ENCODE peak calls at places on chromosomes 12 and 14, in four cellular contexts. P is astrocyte of the spinal cord, B is GM23338, L is fibroblast of mammary gland. E is an unnamed sample.

GRCh38 chr14:71130491-71131179 is 223.4 kb downstream of the PCNX1 start:
- DNase-seq in P (peak), B (peak), L (peak), E (peak)

GRCh38 chr14:51382506-51382905 is 142.5 kb downstream of the TMX1 start:
- DNase-seq in P (no peak), B (no peak), L (no peak), E (no peak)

GRCh38 chr14:29085546-29085945 is 319.0 kb downstream of the FOXG1 start:
- DNase-seq in P (no peak), B (peak), L (peak), E (peak)

GRCh38 chr12:131087991-131088700 is 134.4 kb downstream of the ADGRD1 start:
- DNase-seq in P (no peak), B (no peak), L (no peak), E (no peak)

GRCh38 chr12:61554268-61555008 is 705.8 kb upstream of the USP15 start:
- DNase-seq in P (no peak), B (no peak), L (no peak), E (no peak)

GRCh38 chr12:116922194-116922897 is 11.6 kb downstream of the FBXW8 start:
- DNase-seq in P (peak), B (no peak), L (peak), E (peak)

GRCh38 chr14:105508069-105508468 is 17.0 kb downstream of the TEDC1 start:
- DNase-seq in P (no peak), B (no peak), L (no peak), E (no peak)

GRCh38 chr14:104171948-104172347 is 33.6 kb downstream of the KIF26A start:
- DNase-seq in P (no peak), B (no peak), L (no peak), E (no peak)

GRCh38 chr12:1837541-1838206 is 17.3 kb downstream of the LRTM2 start:
- DNase-seq in P (peak), B (no peak), L (no peak), E (peak)

GRCh38 chr12:3252416-3252815 is 175.2 kb downstream of the TSPAN9 start:
- DNase-seq in P (peak), B (no peak), L (peak), E (peak)

GRCh38 chr12:58583541-58583940 is 336.8 kb downstream of the LRIG3 start:
- DNase-seq in P (no peak), B (no peak), L (peak), E (peak)

GRCh38 chr12:24088751-24089150 is 139.3 kb upstream of the SOX5 start:
- DNase-seq in P (no peak), B (no peak), L (peak), E (peak)

GRCh38 chr14:69298131-69299071 is 38.4 kb downstream of the GALNT16 start:
- DNase-seq in P (no peak), B (no peak), L (no peak), E (no peak)

GRCh38 chr12:117457189-117457588 is 95.8 kb upstream of the NOS1 start:
- DNase-seq in P (no peak), B (no peak), L (no peak), E (no peak)

GRCh38 chr14:79373451-79373850 is 837.9 kb downstream of the DIO2 start:
- DNase-seq in P (no peak), B (no peak), L (no peak), E (no peak)

GRCh38 chr12:129080413-129080812 is 227.1 kb downstream of the GLT1D1 start:
- DNase-seq in P (no peak), B (no peak), L (no peak), E (no peak)

GRCh38 chr14:76697246-76697645 is 64.0 kb upstream of the VASH1 start:
- DNase-seq in P (no peak), B (no peak), L (no peak), E (no peak)

GRCh38 chr14:23054000-23054811 is 3.1 kb downstream of the CDH24 start:
- DNase-seq in P (no peak), B (peak), L (no peak), E (peak)

GRCh38 chr14:56351861-56352260 is 227.7 kb upstream of the TMEM260 start:
- DNase-seq in P (peak), B (peak), L (peak), E (peak)

GRCh38 chr12:105882404-105882803 is 256.4 kb downstream of the NUAK1 start:
- DNase-seq in P (peak), B (peak), L (peak), E (peak)

GRCh38 chr12:3551386-3551785 is 60.4 kb downstream of the PRMT8 start:
- DNase-seq in P (no peak), B (no peak), L (no peak), E (peak)

GRCh38 chr12:21456291-21456780 is 18.9 kb downstream of the PYROXD1 start:
- DNase-seq in P (no peak), B (no peak), L (no peak), E (peak)

GRCh38 chr14:91412939-91413338 is 4.7 kb downstream of the CCDC88C start:
- DNase-seq in P (no peak), B (no peak), L (no peak), E (no peak)

GRCh38 chr14:60974070-60974469 is 6.8 kb downstream of the TRMT5 start:
- DNase-seq in P (no peak), B (no peak), L (no peak), E (no peak)

GRCh38 chr12:122880668-122881067 is 15.3 kb downstream of the VPS37B start:
- DNase-seq in P (peak), B (peak), L (peak), E (peak)

GRCh38 chr12:15728118-15728598 is 61.0 kb downstream of the EPS8 start:
- DNase-seq in P (peak), B (no peak), L (peak), E (peak)

GRCh38 chr12:108832730-108833354 is 24.5 kb downstream of the SSH1 start:
- DNase-seq in P (peak), B (no peak), L (peak), E (peak)
- TF ChIP-seq CTCF in P (no peak), B (no peak), L (no peak), E (no peak)

DNA sequence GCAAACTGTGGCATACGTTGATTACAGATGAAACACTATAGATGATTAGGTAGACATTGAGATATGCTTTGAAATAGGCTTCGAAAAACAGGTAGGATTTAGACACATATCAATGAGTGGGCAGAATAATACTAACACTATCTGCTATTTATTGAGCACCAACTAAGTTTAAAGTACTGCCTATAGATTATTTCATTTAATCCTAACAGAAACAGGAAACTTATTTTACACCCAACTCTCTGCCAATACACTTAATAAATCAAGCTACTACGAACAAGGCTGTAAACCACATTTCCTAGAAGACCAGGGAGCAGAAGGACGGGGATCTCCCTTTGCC is 363 bp upstream of the VRK1 start:
- DNase-seq in P (no peak), B (no peak), L (no peak), E (no peak)
- H3K4me3 ChIP-seq in P (no peak), B (no peak), L (peak), E (no peak)

GRCh38 chr12:82912406-82912805 is 225.7 kb downstream of the TMTC2 start:
- DNase-seq in P (peak), B (no peak), L (peak), E (peak)

GRCh38 chr12:82910246-82910893 is 223.7 kb downstream of the TMTC2 start:
- DNase-seq in P (no peak), B (peak), L (no peak), E (no peak)
- TF ChIP-seq CTCF in P (no peak), B (peak), L (no peak), E (no peak)

DNA sequence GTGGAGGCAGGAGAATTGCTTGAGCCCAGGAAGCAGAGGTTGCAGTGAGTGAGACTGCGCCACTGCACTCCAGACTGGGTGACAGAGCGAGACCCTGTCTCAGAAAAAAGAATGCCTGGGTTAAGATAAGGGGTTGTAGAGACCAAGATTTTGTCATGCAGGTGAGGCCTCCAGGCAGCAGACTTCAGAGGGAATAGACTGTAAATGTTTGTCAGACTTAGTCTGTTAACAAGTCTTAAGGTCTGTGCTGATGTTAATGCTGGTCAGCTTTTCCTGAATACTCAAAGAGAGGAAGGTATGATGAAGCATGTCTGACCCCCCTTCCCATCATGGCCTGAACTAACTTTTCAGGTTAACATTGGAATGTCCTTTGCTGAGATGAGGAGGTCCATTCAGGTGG is 83.0 kb upstream of the FUT8 start:
- DNase-seq in P (no peak), B (no peak), L (no peak), E (no peak)
- H3K4me3 ChIP-seq in P (no peak), B (no peak), L (no peak), E (no peak)

GRCh38 chr14:50035214-50035613 is 81.2 kb downstream of the VCPKMT start:
- DNase-seq in P (no peak), B (no peak), L (no peak), E (no peak)
- TF ChIP-seq CTCF in P (no peak), B (no peak), L (no peak), E (no peak)

DNA sequence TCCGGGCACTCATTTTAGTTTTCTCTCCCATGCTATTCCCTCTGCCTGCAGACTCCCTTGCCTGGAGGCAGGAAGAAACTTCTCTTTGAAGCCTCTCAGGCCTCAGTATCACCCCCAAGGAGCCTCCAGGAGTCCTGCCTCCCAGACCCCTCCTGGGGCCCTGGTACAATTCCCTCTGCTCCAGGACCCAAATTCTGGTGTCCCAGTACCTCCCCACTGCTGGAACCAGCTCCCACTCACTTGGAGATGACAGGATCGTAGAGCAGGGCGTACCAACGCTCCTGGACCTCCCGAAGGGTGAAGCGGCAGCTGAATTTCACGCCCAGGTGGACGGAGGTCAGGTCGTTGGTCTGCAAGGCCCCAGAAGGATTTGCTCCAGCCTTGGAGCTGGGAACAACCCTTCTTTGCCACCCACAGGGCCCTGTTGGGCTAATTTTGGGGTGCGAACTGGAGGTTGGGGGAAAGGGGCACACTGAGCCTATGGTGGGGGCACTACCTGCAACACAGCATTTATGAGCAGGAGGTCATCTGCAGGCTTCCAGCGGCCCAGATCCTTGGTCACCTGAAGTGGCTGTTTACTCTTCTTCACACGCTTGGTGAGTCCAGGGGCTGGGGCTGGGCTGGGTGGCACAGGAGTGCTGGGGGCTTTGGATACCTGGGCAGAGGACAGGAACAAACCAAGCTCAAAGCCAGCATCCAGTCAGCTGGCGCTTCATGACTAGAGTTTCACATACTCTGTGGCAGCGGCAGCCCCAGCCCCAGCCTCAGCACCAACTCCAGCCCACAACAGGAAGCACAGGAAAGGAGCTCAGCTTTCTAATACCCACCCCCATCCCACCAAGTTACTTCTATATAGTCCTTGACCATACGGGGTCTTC is 3.5 kb downstream of the MCRS1 start:
- DNase-seq in P (no peak), B (no peak), L (no peak), E (no peak)
- H3K4me3 ChIP-seq in P (no peak), B (no peak), L (no peak), E (no peak)

DNA sequence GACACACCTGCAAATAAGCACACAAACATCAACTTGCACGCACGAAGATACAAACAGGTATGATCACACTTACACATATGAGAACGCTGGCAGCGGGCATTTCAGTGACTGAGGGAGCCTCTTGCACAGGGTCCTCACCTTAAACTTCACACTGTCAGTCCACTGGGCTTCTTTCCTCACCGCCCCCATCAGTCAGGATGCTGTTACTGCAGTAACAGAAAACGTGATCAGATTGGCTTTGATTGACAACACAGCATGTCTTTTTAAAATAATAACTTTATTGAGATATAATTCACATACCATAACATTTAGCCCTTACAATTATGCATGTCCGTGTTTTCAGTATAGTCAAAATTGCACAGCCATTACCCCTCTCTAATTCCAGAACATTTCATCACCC is 8.2 kb downstream of the CCDC197 start:
- DNase-seq in P (no peak), B (peak), L (no peak), E (no peak)
- TF ChIP-seq CTCF in P (peak), B (peak), L (peak), E (peak)

GRCh38 chr12:72323881-72324280 is 51.7 kb downstream of the TRHDE start:
- DNase-seq in P (peak), B (no peak), L (peak), E (no peak)
- H3K4me3 ChIP-seq in P (no peak), B (no peak), L (no peak), E (no peak)

GRCh38 chr14:21300892-21301291 is 21.0 kb downstream of the RPGRIP1 start:
- DNase-seq in P (no peak), B (peak), L (no peak), E (no peak)
- TF ChIP-seq CTCF in P (no peak), B (peak), L (no peak), E (no peak)

DNA sequence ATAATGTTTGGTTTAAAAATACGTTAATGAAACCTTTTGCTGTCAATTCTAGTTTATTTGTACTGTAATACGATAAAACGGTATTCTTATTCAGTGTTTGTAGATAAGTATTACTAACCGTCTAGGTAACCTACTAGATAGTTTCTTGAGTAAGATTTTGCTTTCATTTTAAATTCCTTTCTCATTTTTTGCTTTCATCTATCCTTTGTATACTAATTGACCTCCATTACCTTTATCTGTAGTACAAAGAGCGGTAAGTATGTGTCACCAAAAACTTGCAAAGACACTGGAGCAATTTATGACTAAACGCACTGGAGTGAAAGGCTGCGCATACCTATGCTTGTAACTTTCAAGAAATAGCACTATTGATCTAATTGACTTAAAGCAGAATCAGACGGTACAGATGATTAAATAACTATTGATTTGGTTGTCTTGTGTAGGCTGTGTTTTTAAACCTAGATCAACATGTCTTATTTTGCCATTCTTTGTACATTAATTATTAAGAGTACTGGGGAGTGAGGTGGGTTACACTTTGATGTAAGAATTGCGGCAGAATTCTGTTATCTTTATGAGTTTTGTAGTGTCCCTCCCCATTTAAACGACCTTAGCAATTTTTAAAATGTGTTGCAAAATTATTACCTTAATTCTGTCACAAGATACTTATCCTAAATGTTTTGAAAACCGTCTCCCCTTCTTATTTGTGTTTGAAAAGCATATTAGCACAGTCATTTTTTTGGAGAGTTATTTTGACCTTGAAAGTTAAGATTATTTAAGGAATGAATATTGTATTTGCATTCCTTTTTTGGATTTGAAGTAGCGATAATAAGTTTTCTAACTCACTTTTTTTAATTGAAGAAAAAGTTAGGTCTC is 1.9 kb downstream of the ARHGAP5 start:
- DNase-seq in P (peak), B (no peak), L (peak), E (peak)
- H3K4me3 ChIP-seq in P (peak), B (peak), L (peak), E (peak)